ENCODE peak calls at places on chromosome 5, in seven cellular contexts. One of them, this sample, is unnamed.

GRCh38 chr5:167730121-167730520 is 561.3 kb upstream of the WWC1 start:
- DNase-seq in epithelial cell of prostate: peak
- DNase-seq in CD8-positive, alpha-beta T cell: no peak
- DNase-seq in cardiac muscle cell: peak
- DNase-seq in AG04450: peak
- DNase-seq in T-helper 1 cell: no peak
- DNase-seq in pulmonary artery endothelial cell: no peak
- DNase-seq in this sample: no peak

GRCh38 chr5:175887463-175887862 is 16.1 kb downstream of the CPLX2 start:
- DNase-seq in cardiac muscle cell: no peak
- DNase-seq in epithelial cell of prostate: no peak
- DNase-seq in AG04450: no peak
- DNase-seq in pulmonary artery endothelial cell: no peak
- DNase-seq in T-helper 1 cell: no peak
- DNase-seq in CD8-positive, alpha-beta T cell: no peak
- DNase-seq in this sample: peak

GRCh38 chr5:154519375-154519774 is 41.3 kb upstream of the HAND1 start:
- DNase-seq in cardiac muscle cell: peak
- DNase-seq in pulmonary artery endothelial cell: no peak
- DNase-seq in CD8-positive, alpha-beta T cell: no peak
- DNase-seq in AG04450: no peak
- DNase-seq in T-helper 1 cell: no peak
- DNase-seq in epithelial cell of prostate: peak
- DNase-seq in this sample: no peak

GRCh38 chr5:13783731-13784130 is 160.8 kb downstream of the DNAH5 start:
- DNase-seq in AG04450: no peak
- DNase-seq in pulmonary artery endothelial cell: no peak
- DNase-seq in CD8-positive, alpha-beta T cell: no peak
- DNase-seq in cardiac muscle cell: no peak
- DNase-seq in epithelial cell of prostate: no peak
- DNase-seq in T-helper 1 cell: no peak
- DNase-seq in this sample: no peak

GRCh38 chr5:74540582-74540981 is 99.9 kb downstream of the ENC1 start:
- DNase-seq in CD8-positive, alpha-beta T cell: no peak
- DNase-seq in pulmonary artery endothelial cell: no peak
- DNase-seq in epithelial cell of prostate: no peak
- DNase-seq in AG04450: no peak
- DNase-seq in cardiac muscle cell: peak
- DNase-seq in T-helper 1 cell: no peak
- DNase-seq in this sample: no peak

GRCh38 chr5:111972548-111972947 is 215.6 kb upstream of the NREP start:
- DNase-seq in epithelial cell of prostate: no peak
- DNase-seq in AG04450: no peak
- DNase-seq in T-helper 1 cell: no peak
- DNase-seq in CD8-positive, alpha-beta T cell: no peak
- DNase-seq in cardiac muscle cell: no peak
- DNase-seq in pulmonary artery endothelial cell: no peak
- DNase-seq in this sample: no peak

GRCh38 chr5:93394301-93394700 is 186.7 kb downstream of the NR2F1-AS1 start:
- DNase-seq in CD8-positive, alpha-beta T cell: no peak
- DNase-seq in cardiac muscle cell: no peak
- DNase-seq in AG04450: no peak
- DNase-seq in epithelial cell of prostate: no peak
- DNase-seq in pulmonary artery endothelial cell: no peak
- DNase-seq in T-helper 1 cell: no peak
- DNase-seq in this sample: no peak

GRCh38 chr5:37251673-37252072 is 2.5 kb upstream of the CPLANE1 start:
- DNase-seq in AG04450: no peak
- DNase-seq in T-helper 1 cell: no peak
- DNase-seq in CD8-positive, alpha-beta T cell: no peak
- DNase-seq in pulmonary artery endothelial cell: no peak
- DNase-seq in cardiac muscle cell: no peak
- DNase-seq in epithelial cell of prostate: no peak
- DNase-seq in this sample: no peak

GRCh38 chr5:167578977-167579700 is 712.3 kb upstream of the WWC1 start:
- DNase-seq in pulmonary artery endothelial cell: no peak
- DNase-seq in CD8-positive, alpha-beta T cell: no peak
- DNase-seq in AG04450: no peak
- DNase-seq in cardiac muscle cell: peak
- DNase-seq in T-helper 1 cell: no peak
- DNase-seq in epithelial cell of prostate: no peak
- DNase-seq in this sample: no peak

GRCh38 chr5:100584889-100585288 is 49.7 kb downstream of the FAM174A start:
- DNase-seq in T-helper 1 cell: no peak
- DNase-seq in cardiac muscle cell: no peak
- DNase-seq in CD8-positive, alpha-beta T cell: no peak
- DNase-seq in AG04450: no peak
- DNase-seq in epithelial cell of prostate: no peak
- DNase-seq in pulmonary artery endothelial cell: no peak
- DNase-seq in this sample: no peak

GRCh38 chr5:55187370-55187769 is 14.4 kb upstream of the CDC20B start:
- DNase-seq in cardiac muscle cell: peak
- DNase-seq in pulmonary artery endothelial cell: no peak
- DNase-seq in AG04450: no peak
- DNase-seq in CD8-positive, alpha-beta T cell: no peak
- DNase-seq in epithelial cell of prostate: no peak
- DNase-seq in T-helper 1 cell: no peak
- DNase-seq in this sample: peak

GRCh38 chr5:133794771-133795391 is 173.5 kb downstream of the C5orf15 start:
- DNase-seq in pulmonary artery endothelial cell: no peak
- DNase-seq in T-helper 1 cell: no peak
- DNase-seq in epithelial cell of prostate: no peak
- DNase-seq in CD8-positive, alpha-beta T cell: no peak
- DNase-seq in AG04450: no peak
- DNase-seq in cardiac muscle cell: no peak
- DNase-seq in this sample: no peak

GRCh38 chr5:23139338-23140171 is 286.4 kb upstream of the CDH12 start:
- DNase-seq in cardiac muscle cell: peak
- DNase-seq in epithelial cell of prostate: no peak
- DNase-seq in AG04450: no peak
- DNase-seq in CD8-positive, alpha-beta T cell: no peak
- DNase-seq in pulmonary artery endothelial cell: no peak
- DNase-seq in T-helper 1 cell: no peak
- DNase-seq in this sample: peak

GRCh38 chr5:79845448-79846197 is 145.4 kb downstream of the MTX3 start:
- DNase-seq in AG04450: peak
- DNase-seq in T-helper 1 cell: no peak
- DNase-seq in cardiac muscle cell: peak
- DNase-seq in pulmonary artery endothelial cell: no peak
- DNase-seq in CD8-positive, alpha-beta T cell: no peak
- DNase-seq in epithelial cell of prostate: peak
- DNase-seq in this sample: no peak

GRCh38 chr5:73603998-73604397 is 22.0 kb upstream of the ARHGEF28 start:
- DNase-seq in CD8-positive, alpha-beta T cell: no peak
- DNase-seq in cardiac muscle cell: no peak
- DNase-seq in AG04450: no peak
- DNase-seq in T-helper 1 cell: no peak
- DNase-seq in epithelial cell of prostate: no peak
- DNase-seq in pulmonary artery endothelial cell: no peak
- DNase-seq in this sample: no peak

GRCh38 chr5:151459680-151460079 is 12.3 kb downstream of the SLC36A1 start:
- DNase-seq in AG04450: no peak
- DNase-seq in CD8-positive, alpha-beta T cell: no peak
- DNase-seq in pulmonary artery endothelial cell: no peak
- DNase-seq in T-helper 1 cell: no peak
- DNase-seq in epithelial cell of prostate: no peak
- DNase-seq in cardiac muscle cell: peak
- DNase-seq in this sample: no peak

GRCh38 chr5:176754376-176754942 is 55.9 kb upstream of the UNC5A start:
- DNase-seq in cardiac muscle cell: no peak
- DNase-seq in AG04450: no peak
- DNase-seq in T-helper 1 cell: no peak
- DNase-seq in CD8-positive, alpha-beta T cell: no peak
- DNase-seq in pulmonary artery endothelial cell: no peak
- DNase-seq in epithelial cell of prostate: peak
- DNase-seq in this sample: no peak

GRCh38 chr5:123610209-123610608 is 98.2 kb downstream of the CSNK1G3 start:
- DNase-seq in epithelial cell of prostate: no peak
- DNase-seq in CD8-positive, alpha-beta T cell: no peak
- DNase-seq in T-helper 1 cell: no peak
- DNase-seq in cardiac muscle cell: no peak
- DNase-seq in pulmonary artery endothelial cell: no peak
- DNase-seq in AG04450: no peak
- DNase-seq in this sample: no peak

GRCh38 chr5:151227918-151228447 is 4.1 kb upstream of the CCDC69 start:
- DNase-seq in T-helper 1 cell: no peak
- DNase-seq in epithelial cell of prostate: no peak
- DNase-seq in CD8-positive, alpha-beta T cell: no peak
- DNase-seq in AG04450: no peak
- DNase-seq in pulmonary artery endothelial cell: no peak
- DNase-seq in cardiac muscle cell: peak
- DNase-seq in this sample: no peak

GRCh38 chr5:90565491-90565890 is 6.9 kb downstream of the ADGRV1 start:
- DNase-seq in cardiac muscle cell: no peak
- DNase-seq in T-helper 1 cell: no peak
- DNase-seq in CD8-positive, alpha-beta T cell: no peak
- DNase-seq in pulmonary artery endothelial cell: no peak
- DNase-seq in AG04450: no peak
- DNase-seq in epithelial cell of prostate: no peak
- DNase-seq in this sample: no peak

GRCh38 chr5:38382898-38383297 is 124.5 kb downstream of the EGFLAM start:
- DNase-seq in T-helper 1 cell: no peak
- DNase-seq in pulmonary artery endothelial cell: peak
- DNase-seq in cardiac muscle cell: peak
- DNase-seq in AG04450: peak
- DNase-seq in CD8-positive, alpha-beta T cell: peak
- DNase-seq in epithelial cell of prostate: peak
- DNase-seq in this sample: peak

GRCh38 chr5:93425102-93425501 is 155.9 kb downstream of the NR2F1-AS1 start:
- DNase-seq in epithelial cell of prostate: no peak
- DNase-seq in AG04450: no peak
- DNase-seq in cardiac muscle cell: no peak
- DNase-seq in CD8-positive, alpha-beta T cell: no peak
- DNase-seq in pulmonary artery endothelial cell: no peak
- DNase-seq in T-helper 1 cell: no peak
- DNase-seq in this sample: no peak

GRCh38 chr5:127425868-127426267 is 91.6 kb upstream of the PRRC1 start:
- DNase-seq in AG04450: no peak
- DNase-seq in epithelial cell of prostate: no peak
- DNase-seq in T-helper 1 cell: no peak
- DNase-seq in CD8-positive, alpha-beta T cell: no peak
- DNase-seq in pulmonary artery endothelial cell: no peak
- DNase-seq in cardiac muscle cell: no peak
- DNase-seq in this sample: no peak

GRCh38 chr5:171874210-171874609 is 88.6 kb downstream of the SMIM23 start:
- DNase-seq in epithelial cell of prostate: no peak
- DNase-seq in CD8-positive, alpha-beta T cell: no peak
- DNase-seq in T-helper 1 cell: no peak
- DNase-seq in cardiac muscle cell: peak
- DNase-seq in pulmonary artery endothelial cell: no peak
- DNase-seq in AG04450: no peak
- DNase-seq in this sample: no peak

GRCh38 chr5:171429543-171429910 is 10.1 kb downstream of the FGF18 start:
- DNase-seq in epithelial cell of prostate: no peak
- DNase-seq in CD8-positive, alpha-beta T cell: no peak
- DNase-seq in AG04450: no peak
- DNase-seq in T-helper 1 cell: no peak
- DNase-seq in pulmonary artery endothelial cell: no peak
- DNase-seq in cardiac muscle cell: no peak
- DNase-seq in this sample: no peak

GRCh38 chr5:16994576-16994975 is 58.5 kb upstream of the MYO10 start:
- DNase-seq in epithelial cell of prostate: no peak
- DNase-seq in AG04450: no peak
- DNase-seq in pulmonary artery endothelial cell: no peak
- DNase-seq in CD8-positive, alpha-beta T cell: no peak
- DNase-seq in cardiac muscle cell: no peak
- DNase-seq in T-helper 1 cell: no peak
- DNase-seq in this sample: no peak

GRCh38 chr5:172322028-172322965 is 38.7 kb upstream of the UBTD2 start:
- DNase-seq in T-helper 1 cell: no peak
- DNase-seq in CD8-positive, alpha-beta T cell: no peak
- DNase-seq in pulmonary artery endothelial cell: no peak
- DNase-seq in AG04450: no peak
- DNase-seq in cardiac muscle cell: no peak
- DNase-seq in epithelial cell of prostate: no peak
- DNase-seq in this sample: no peak

GRCh38 chr5:141814064-141814982 is 63.9 kb downstream of the PCDH1 start:
- DNase-seq in AG04450: no peak
- DNase-seq in cardiac muscle cell: peak
- DNase-seq in epithelial cell of prostate: no peak
- DNase-seq in CD8-positive, alpha-beta T cell: peak
- DNase-seq in T-helper 1 cell: no peak
- DNase-seq in pulmonary artery endothelial cell: no peak
- DNase-seq in this sample: peak

GRCh38 chr5:44952376-44952775 is 143.6 kb downstream of the MRPS30 start:
- DNase-seq in pulmonary artery endothelial cell: no peak
- DNase-seq in epithelial cell of prostate: no peak
- DNase-seq in AG04450: no peak
- DNase-seq in CD8-positive, alpha-beta T cell: no peak
- DNase-seq in T-helper 1 cell: no peak
- DNase-seq in cardiac muscle cell: peak
- DNase-seq in this sample: peak